ENCODE peak calls at places on chromosomes 3 and 15, in six cellular contexts. X is Peyer's patch, O is body of pancreas, B is lower leg skin, S is tibial nerve, U is IMR-90. A is an unnamed sample.

GRCh38 chr3:9744162-9744561 is 5.6 kb upstream of the OGG1 start:
- DNase-seq in O (no peak), U (no peak), X (no peak), S (no peak), B (no peak), A (no peak)

GRCh38 chr3:125957674-125958510 is 11.1 kb upstream of the ROPN1B start:
- DNase-seq in S (no peak), B (no peak), O (no peak), U (no peak), X (no peak), A (no peak)

GRCh38 chr3:11128682-11129632 is 25.3 kb upstream of the HRH1 start:
- DNase-seq in U (no peak), X (no peak), B (peak), O (no peak), S (no peak), A (no peak)

GRCh38 chr3:31193871-31194270 is 299.4 kb upstream of the GADL1 start:
- DNase-seq in O (no peak), X (no peak), S (no peak), B (no peak), U (peak), A (no peak)

GRCh38 chr3:25469609-25470008 is 41.5 kb downstream of the RARB start:
- DNase-seq in U (no peak), S (peak), X (no peak), O (no peak), B (no peak), A (no peak)

GRCh38 chr3:66856555-66856954 is 141.6 kb upstream of the KBTBD8 start:
- DNase-seq in U (no peak), O (no peak), X (no peak), S (no peak), B (no peak), A (no peak)

GRCh38 chr3:48598323-48599076 is 3.4 kb upstream of the COL7A1 start:
- DNase-seq in B (no peak), S (no peak), X (no peak), U (peak), O (no peak), A (no peak)

GRCh38 chr15:63939531-63940130 is 105.9 kb upstream of the HERC1 start:
- DNase-seq in O (peak), B (peak), X (peak), U (peak), S (peak), A (no peak)

GRCh38 chr3:45035441-45036301 is 9.6 kb downstream of the CLEC3B start:
- DNase-seq in S (no peak), O (peak), B (peak), U (peak), X (no peak), A (no peak)

GRCh38 chr3:12785096-12785495 is 11.4 kb upstream of the CAND2 start:
- DNase-seq in U (no peak), S (no peak), O (no peak), X (no peak), B (no peak), A (no peak)

GRCh38 chr15:40352221-40352901 is 1.5 kb downstream of the PHGR1 start:
- DNase-seq in U (no peak), O (no peak), S (no peak), X (no peak), B (no peak), A (no peak)

DNA sequence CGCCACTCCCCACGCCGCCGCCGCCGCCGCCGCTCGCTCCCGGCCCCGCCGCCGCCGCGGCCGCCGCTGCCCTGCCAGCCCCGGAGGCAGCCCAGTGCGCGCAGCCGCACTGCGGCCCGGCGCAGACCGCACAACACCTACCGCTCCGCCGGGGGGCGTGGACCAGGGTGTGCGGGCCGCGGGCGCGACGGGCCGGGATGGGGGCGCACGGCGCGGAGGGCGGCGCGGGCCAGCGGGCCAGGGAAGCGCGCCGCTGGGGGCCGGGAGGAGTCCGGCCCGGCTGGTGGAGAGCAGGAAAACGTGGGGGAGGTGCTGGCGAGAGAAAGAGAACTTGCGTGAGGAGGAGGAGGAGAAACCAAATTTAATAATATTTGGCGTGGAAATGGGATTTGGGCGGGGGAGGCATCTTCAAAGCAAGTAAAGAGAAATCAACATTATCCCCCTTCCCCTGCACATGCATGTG is at the start of gene RFX7:
- DNase-seq in U (peak), S (peak), X (peak), O (peak), B (peak), A (no peak)
- TF ChIP-seq POLR2A in U (no peak), S (peak), X (peak), O (no peak), B (no peak), A (no peak)

GRCh38 chr3:186444288-186444687 is 82.3 kb upstream of the DGKG start:
- DNase-seq in X (no peak), U (no peak), B (no peak), S (no peak), O (no peak), A (no peak)

GRCh38 chr3:186442162-186442561 is 80.1 kb upstream of the DGKG start:
- DNase-seq in S (no peak), O (peak), U (no peak), X (no peak), B (no peak), A (no peak)

GRCh38 chr3:186440850-186441249 is 78.8 kb upstream of the DGKG start:
- DNase-seq in B (no peak), O (peak), U (no peak), S (no peak), X (no peak), A (no peak)

GRCh38 chr3:186439725-186440124 is 77.7 kb upstream of the DGKG start:
- DNase-seq in S (no peak), O (no peak), X (no peak), B (no peak), U (no peak), A (no peak)

GRCh38 chr3:186444974-186445373 is 82.9 kb upstream of the DGKG start:
- DNase-seq in X (no peak), S (no peak), U (no peak), B (no peak), O (no peak), A (no peak)
- TF ChIP-seq POLR2A in X (no peak), S (no peak), U (no peak), B (no peak), O (no peak), A (no peak)

GRCh38 chr3:111899966-111900365 is 40.9 kb downstream of the PHLDB2 start:
- DNase-seq in O (no peak), U (no peak), X (no peak), S (no peak), B (no peak), A (no peak)

GRCh38 chr3:111902534-111902933 is 43.5 kb downstream of the PHLDB2 start:
- DNase-seq in S (no peak), X (no peak), B (no peak), U (no peak), O (no peak), A (no peak)

GRCh38 chr3:111903067-111903511 is 44.0 kb downstream of the PHLDB2 start:
- DNase-seq in U (peak), X (no peak), B (no peak), O (no peak), S (no peak), A (no peak)

GRCh38 chr3:111904376-111905241 is 45.5 kb downstream of the PHLDB2 start:
- DNase-seq in S (no peak), X (no peak), B (no peak), O (no peak), U (peak), A (no peak)

DNA sequence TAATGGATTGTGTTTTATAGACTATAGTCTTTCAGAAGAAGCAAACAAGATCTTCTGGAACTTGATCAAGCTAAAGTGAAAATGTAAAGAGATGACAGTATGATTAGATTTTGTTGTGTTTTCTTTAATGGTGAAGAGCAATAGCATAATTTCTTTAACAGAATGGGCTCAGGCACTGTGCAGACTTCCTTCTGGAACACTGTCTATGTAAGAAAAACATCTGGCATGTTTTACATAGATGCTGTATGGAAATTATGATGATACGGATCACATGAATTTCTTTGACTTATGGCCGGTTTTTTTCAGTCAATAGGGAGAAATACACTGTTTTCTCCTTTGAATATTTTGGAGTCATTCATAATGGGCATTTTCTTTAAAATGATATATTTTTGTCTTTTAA is 42.6 kb downstream of the PHLDB2 start:
- DNase-seq in B (no peak), O (no peak), X (no peak), S (no peak), U (no peak), A (no peak)
- TF ChIP-seq POLR2A in B (no peak), O (no peak), X (no peak), S (no peak), U (no peak), A (no peak)

GRCh38 chr15:41969851-41970431 is 2.4 kb downstream of the EHD4 start:
- DNase-seq in O (no peak), U (no peak), X (peak), S (no peak), B (peak), A (no peak)

GRCh38 chr15:41972341-41973237 is at the start of gene EHD4:
- DNase-seq in X (peak), O (peak), B (peak), U (peak), S (peak), A (peak)

GRCh38 chr15:41971893-41972340 is 440 bp downstream of the EHD4 start:
- DNase-seq in S (no peak), U (no peak), X (peak), O (peak), B (peak), A (no peak)

GRCh38 chr15:41970456-41970855 is 1.9 kb downstream of the EHD4 start:
- DNase-seq in B (peak), X (no peak), U (no peak), S (no peak), O (no peak), A (no peak)

GRCh38 chr15:41971089-41971892 is 1.1 kb downstream of the EHD4 start:
- DNase-seq in U (peak), X (peak), S (peak), O (peak), B (peak), A (peak)
- TF ChIP-seq POLR2A in U (no peak), X (peak), S (no peak), O (peak), B (no peak), A (peak)

GRCh38 chr15:26082069-26082832 is 219.1 kb upstream of the ATP10A start:
- DNase-seq in S (peak), O (peak), U (peak), X (peak), B (peak), A (peak)
- TF ChIP-seq POLR2A in S (peak), O (peak), U (no peak), X (peak), B (no peak), A (peak)

GRCh38 chr3:148333091-148333490 is 364.6 kb upstream of the AGTR1 start:
- DNase-seq in X (no peak), B (no peak), U (no peak), S (no peak), O (peak), A (no peak)
- TF ChIP-seq POLR2A in X (no peak), B (no peak), U (no peak), S (no peak), O (no peak), A (no peak)

DNA sequence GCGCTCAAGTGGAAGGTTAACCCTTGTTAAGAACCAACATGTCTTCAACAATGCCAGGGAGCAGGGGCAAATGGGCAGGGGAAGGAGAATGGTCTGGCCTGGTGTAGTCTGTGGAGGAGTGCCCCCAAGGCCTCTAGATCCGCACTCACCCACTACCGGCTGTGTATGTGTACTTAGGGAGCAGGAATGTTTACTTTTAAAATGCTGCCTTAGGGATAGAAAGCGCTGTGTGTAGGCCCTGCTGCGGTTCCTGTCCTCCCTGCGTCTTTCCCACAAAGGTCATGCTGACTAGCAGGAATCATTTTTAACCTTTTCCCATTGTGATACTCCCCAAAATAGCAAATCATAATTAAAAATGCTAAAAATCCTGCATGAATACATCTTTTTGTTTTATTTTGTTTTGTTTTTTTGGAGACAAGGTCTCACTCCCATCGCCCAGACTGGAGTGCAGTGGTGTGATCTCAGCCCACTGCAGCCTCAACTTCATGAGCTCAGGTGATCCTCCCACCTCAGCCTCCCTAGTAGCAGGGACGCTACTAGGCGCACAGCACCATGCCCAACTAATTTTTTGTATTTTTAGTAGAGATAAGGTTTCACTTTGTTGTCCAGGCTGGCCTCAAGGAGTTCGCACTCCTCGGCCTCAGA is 35.9 kb upstream of the CEMIP start:
- DNase-seq in O (peak), S (no peak), B (no peak), X (no peak), U (peak), A (no peak)
- TF ChIP-seq POLR2A in O (no peak), S (no peak), B (no peak), X (no peak), U (no peak), A (no peak)

GRCh38 chr3:23805881-23806321 is at the start of gene UBE2E1:
- DNase-seq in B (peak), U (peak), O (peak), S (peak), X (peak), A (peak)
- TF ChIP-seq POLR2A in B (no peak), U (peak), O (peak), S (peak), X (peak), A (peak)